ENCODE peak calls at places on chromosomes 16 and 17, in eight cellular contexts. One of them, this sample, is unnamed.

GRCh38 chr17:58337126-58337599 is 8.6 kb upstream of the TSPOAP1 start:
- DNase-seq in stimulated activated CD4-positive, alpha-beta T cell treated with anti-CD3 and anti-CD28 coated beads, Interleukin-4, amount 100 ng/mL, for 24 hours: peak
- DNase-seq in small intestine: no peak
- DNase-seq in stimulated activated CD8-positive, alpha-beta memory T cell treated with anti-CD3 and anti-CD28 coated beads, Interleukin-2, amount 100 ng/mL, for 48 hours: peak
- DNase-seq in H7: peak
- DNase-seq in skeletal muscle cell: no peak
- DNase-seq in effector CD4-positive, alpha-beta T cell: no peak
- DNase-seq in RWPE1: no peak
- DNase-seq in this sample: no peak

GRCh38 chr17:76732734-76733617 is 4.2 kb downstream of the SRSF2 start:
- DNase-seq in effector CD4-positive, alpha-beta T cell: no peak
- DNase-seq in stimulated activated CD8-positive, alpha-beta memory T cell treated with anti-CD3 and anti-CD28 coated beads, Interleukin-2, amount 100 ng/mL, for 48 hours: no peak
- DNase-seq in small intestine: no peak
- DNase-seq in H7: no peak
- DNase-seq in stimulated activated CD4-positive, alpha-beta T cell treated with anti-CD3 and anti-CD28 coated beads, Interleukin-4, amount 100 ng/mL, for 24 hours: no peak
- DNase-seq in RWPE1: no peak
- DNase-seq in skeletal muscle cell: no peak
- DNase-seq in this sample: no peak

GRCh38 chr16:31108035-31108793 is at the start of gene BCKDK:
- DNase-seq in stimulated activated CD4-positive, alpha-beta T cell treated with anti-CD3 and anti-CD28 coated beads, Interleukin-4, amount 100 ng/mL, for 24 hours: peak
- DNase-seq in RWPE1: peak
- DNase-seq in skeletal muscle cell: no peak
- DNase-seq in small intestine: peak
- DNase-seq in H7: peak
- DNase-seq in stimulated activated CD8-positive, alpha-beta memory T cell treated with anti-CD3 and anti-CD28 coated beads, Interleukin-2, amount 100 ng/mL, for 48 hours: peak
- DNase-seq in effector CD4-positive, alpha-beta T cell: peak
- DNase-seq in this sample: peak

GRCh38 chr17:45128989-45129388 is 3.3 kb downstream of the PLCD3 start:
- DNase-seq in stimulated activated CD4-positive, alpha-beta T cell treated with anti-CD3 and anti-CD28 coated beads, Interleukin-4, amount 100 ng/mL, for 24 hours: no peak
- DNase-seq in effector CD4-positive, alpha-beta T cell: no peak
- DNase-seq in skeletal muscle cell: no peak
- DNase-seq in stimulated activated CD8-positive, alpha-beta memory T cell treated with anti-CD3 and anti-CD28 coated beads, Interleukin-2, amount 100 ng/mL, for 48 hours: no peak
- DNase-seq in small intestine: no peak
- DNase-seq in RWPE1: no peak
- DNase-seq in H7: no peak
- DNase-seq in this sample: no peak

GRCh38 chr16:87809150-87809902 is 43.5 kb upstream of the KLHDC4 start:
- DNase-seq in H7: no peak
- DNase-seq in small intestine: no peak
- DNase-seq in RWPE1: no peak
- DNase-seq in stimulated activated CD8-positive, alpha-beta memory T cell treated with anti-CD3 and anti-CD28 coated beads, Interleukin-2, amount 100 ng/mL, for 48 hours: no peak
- DNase-seq in stimulated activated CD4-positive, alpha-beta T cell treated with anti-CD3 and anti-CD28 coated beads, Interleukin-4, amount 100 ng/mL, for 24 hours: no peak
- DNase-seq in effector CD4-positive, alpha-beta T cell: no peak
- DNase-seq in skeletal muscle cell: no peak
- DNase-seq in this sample: no peak

GRCh38 chr16:11078812-11079459 is 134.6 kb downstream of the CLEC16A start:
- DNase-seq in skeletal muscle cell: peak
- DNase-seq in H7: no peak
- DNase-seq in stimulated activated CD4-positive, alpha-beta T cell treated with anti-CD3 and anti-CD28 coated beads, Interleukin-4, amount 100 ng/mL, for 24 hours: no peak
- DNase-seq in stimulated activated CD8-positive, alpha-beta memory T cell treated with anti-CD3 and anti-CD28 coated beads, Interleukin-2, amount 100 ng/mL, for 48 hours: no peak
- DNase-seq in effector CD4-positive, alpha-beta T cell: no peak
- DNase-seq in RWPE1: no peak
- DNase-seq in small intestine: peak
- DNase-seq in this sample: peak

GRCh38 chr16:60763869-60764268 is 1272.4 kb downstream of the CDH8 start:
- DNase-seq in skeletal muscle cell: no peak
- DNase-seq in small intestine: no peak
- DNase-seq in effector CD4-positive, alpha-beta T cell: no peak
- DNase-seq in stimulated activated CD8-positive, alpha-beta memory T cell treated with anti-CD3 and anti-CD28 coated beads, Interleukin-2, amount 100 ng/mL, for 48 hours: no peak
- DNase-seq in H7: no peak
- DNase-seq in stimulated activated CD4-positive, alpha-beta T cell treated with anti-CD3 and anti-CD28 coated beads, Interleukin-4, amount 100 ng/mL, for 24 hours: no peak
- DNase-seq in RWPE1: no peak
- DNase-seq in this sample: no peak

GRCh38 chr17:81063488-81064093 is 28.6 kb downstream of the BAIAP2 start:
- DNase-seq in stimulated activated CD4-positive, alpha-beta T cell treated with anti-CD3 and anti-CD28 coated beads, Interleukin-4, amount 100 ng/mL, for 24 hours: no peak
- DNase-seq in RWPE1: no peak
- DNase-seq in small intestine: no peak
- DNase-seq in skeletal muscle cell: no peak
- DNase-seq in stimulated activated CD8-positive, alpha-beta memory T cell treated with anti-CD3 and anti-CD28 coated beads, Interleukin-2, amount 100 ng/mL, for 48 hours: no peak
- DNase-seq in H7: no peak
- DNase-seq in effector CD4-positive, alpha-beta T cell: no peak
- DNase-seq in this sample: no peak

GRCh38 chr17:5740937-5741336 is 156.6 kb upstream of the NLRP1 start:
- DNase-seq in stimulated activated CD8-positive, alpha-beta memory T cell treated with anti-CD3 and anti-CD28 coated beads, Interleukin-2, amount 100 ng/mL, for 48 hours: no peak
- DNase-seq in RWPE1: no peak
- DNase-seq in effector CD4-positive, alpha-beta T cell: no peak
- DNase-seq in stimulated activated CD4-positive, alpha-beta T cell treated with anti-CD3 and anti-CD28 coated beads, Interleukin-4, amount 100 ng/mL, for 24 hours: no peak
- DNase-seq in skeletal muscle cell: no peak
- DNase-seq in H7: peak
- DNase-seq in small intestine: no peak
- DNase-seq in this sample: no peak

GRCh38 chr16:74748042-74748709 is 26.4 kb downstream of the FA2H start:
- DNase-seq in H7: peak
- DNase-seq in stimulated activated CD8-positive, alpha-beta memory T cell treated with anti-CD3 and anti-CD28 coated beads, Interleukin-2, amount 100 ng/mL, for 48 hours: no peak
- DNase-seq in RWPE1: no peak
- DNase-seq in stimulated activated CD4-positive, alpha-beta T cell treated with anti-CD3 and anti-CD28 coated beads, Interleukin-4, amount 100 ng/mL, for 24 hours: no peak
- DNase-seq in effector CD4-positive, alpha-beta T cell: no peak
- DNase-seq in small intestine: no peak
- DNase-seq in skeletal muscle cell: no peak
- DNase-seq in this sample: no peak

GRCh38 chr17:74798239-74798707 is 22.1 kb upstream of the NAT9 start:
- DNase-seq in stimulated activated CD8-positive, alpha-beta memory T cell treated with anti-CD3 and anti-CD28 coated beads, Interleukin-2, amount 100 ng/mL, for 48 hours: no peak
- DNase-seq in small intestine: no peak
- DNase-seq in skeletal muscle cell: no peak
- DNase-seq in RWPE1: no peak
- DNase-seq in stimulated activated CD4-positive, alpha-beta T cell treated with anti-CD3 and anti-CD28 coated beads, Interleukin-4, amount 100 ng/mL, for 24 hours: no peak
- DNase-seq in effector CD4-positive, alpha-beta T cell: no peak
- DNase-seq in H7: no peak
- DNase-seq in this sample: peak